ENCODE peak calls at places on chromosomes 13 and 19, in six cellular contexts. P is ascending aorta, F is heart right ventricle, B is NB4, S is Karpas-422, G is transverse colon. M is an unnamed sample.

GRCh38 chr13:88395804-88396203 is 724.6 kb downstream of the SLITRK5 start:
- DNase-seq in P (no peak), F (no peak), B (no peak), S (no peak), G (no peak), M (no peak)

GRCh38 chr13:27339299-27339698 is 68.7 kb downstream of the RASL11A start:
- DNase-seq in P (no peak), F (no peak), B (peak; percentile 77), S (peak; percentile 81), G (peak; percentile 44), M (peak; percentile 81)

GRCh38 chr13:90947976-90948375 is 399.5 kb upstream of the MIR17HG start:
- DNase-seq in P (no peak), F (no peak), B (no peak), S (no peak), G (no peak), M (no peak)

GRCh38 chr13:112869202-112870061 is 99.6 kb upstream of the MCF2L start:
- DNase-seq in P (peak; percentile 49), F (no peak), B (no peak), S (no peak), G (no peak), M (peak; percentile 40)

GRCh38 chr13:109803822-109804221 is 17.4 kb upstream of the IRS2 start:
- DNase-seq in P (no peak), F (no peak), B (no peak), S (no peak), G (no peak), M (no peak)

GRCh38 chr13:93716623-93717022 is 490.0 kb downstream of the GPC6 start:
- DNase-seq in P (no peak), F (no peak), B (no peak), S (no peak), G (no peak), M (no peak)

GRCh38 chr19:18401580-18402112 is 4.2 kb upstream of the LRRC25 start:
- DNase-seq in P (peak; percentile 80), F (peak; percentile 66), B (peak; percentile 98), S (peak; percentile 91), G (peak; percentile 85), M (peak; percentile 81)

GRCh38 chr13:24033527-24034302 is 126.8 kb upstream of the SPATA13 start:
- DNase-seq in P (no peak), F (no peak), B (no peak), S (no peak), G (no peak), M (no peak)

GRCh38 chr19:45599286-45599685 is 2.7 kb downstream of the GPR4 start:
- DNase-seq in P (no peak), F (no peak), B (no peak), S (no peak), G (no peak), M (no peak)

GRCh38 chr13:112783946-112784500 is 94.2 kb downstream of the ATP11A start:
- DNase-seq in P (peak; percentile 19), F (no peak), B (no peak), S (no peak), G (no peak), M (no peak)

GRCh38 chr13:40172149-40172591 is 494.3 kb downstream of the FOXO1 start:
- DNase-seq in P (peak; percentile 61), F (no peak), B (no peak), S (no peak), G (no peak), M (no peak)

GRCh38 chr13:29791508-29791907 is 58.9 kb downstream of the UBL3 start:
- DNase-seq in P (no peak), F (no peak), B (no peak), S (no peak), G (no peak), M (no peak)

GRCh38 chr19:51018745-51019543 is 565 bp downstream of the KLK10 start:
- DNase-seq in P (no peak), F (no peak), B (peak; percentile 57), S (no peak), G (no peak), M (no peak)

GRCh38 chr19:40691421-40692211 is 1.2 kb upstream of the NUMBL start:
- DNase-seq in P (no peak), F (no peak), B (peak; percentile 37), S (peak; percentile 55), G (no peak), M (no peak)

GRCh38 chr13:21933001-21933400 is 262.1 kb downstream of the FGF9 start:
- DNase-seq in P (no peak), F (no peak), B (no peak), S (no peak), G (no peak), M (no peak)

GRCh38 chr19:34734601-34735103 is 609 bp downstream of the ZNF181 start:
- DNase-seq in P (no peak), F (no peak), B (no peak), S (no peak), G (peak; percentile 28), M (no peak)

GRCh38 chr19:41928221-41928683 is at the start of gene ERFL:
- DNase-seq in P (no peak), F (no peak), B (peak; percentile 28), S (peak; percentile 90), G (no peak), M (no peak)

GRCh38 chr13:79081942-79082341 is 324.1 kb downstream of the RBM26 start:
- DNase-seq in P (no peak), F (no peak), B (no peak), S (no peak), G (no peak), M (no peak)
- H3K4me3 ChIP-seq in P (no peak overlapping the region), F (no peak overlapping the region), B (no peak overlapping the region), S (no peak overlapping the region), G (no peak overlapping the region), M (no peak overlapping the region)

GRCh38 chr19:44529541-44529940 is at the start of gene CEACAM20:
- DNase-seq in P (no peak), F (no peak), B (no peak), S (no peak), G (no peak), M (peak; percentile 66)
- H3K4me3 ChIP-seq in P (no peak within 1 kb of the TSS), F (no peak within 1 kb of the TSS), B (no peak within 1 kb of the TSS), S (no peak within 1 kb of the TSS), G (no peak within 1 kb of the TSS), M (peak within 1 kb of the TSS; percentile 42)

GRCh38 chr19:55644842-55645511 is 1.5 kb downstream of the ZNF581 start:
- DNase-seq in P (no peak), F (no peak), B (no peak), S (peak; percentile 83), G (no peak), M (no peak)
- H3K4me3 ChIP-seq in P (no peak overlapping the region), F (no peak overlapping the region), B (peak overlapping the region; percentile 78), S (peak overlapping the region; percentile 95), G (no peak overlapping the region), M (no peak overlapping the region)

GRCh38 chr13:99967498-99967883 is 4.1 kb downstream of the ZIC5 start:
- DNase-seq in P (peak; percentile 1), F (no peak), B (no peak), S (no peak), G (no peak), M (no peak)

GRCh38 chr13:99968521-99969367 is 2.8 kb downstream of the ZIC5 start:
- DNase-seq in P (peak; percentile 60), F (no peak), B (no peak), S (no peak), G (peak; percentile 45), M (peak; percentile 47)

GRCh38 chr13:99969934-99970760 is 1.4 kb downstream of the ZIC5 start:
- DNase-seq in P (no peak), F (no peak), B (peak; percentile 81), S (no peak), G (no peak), M (no peak)

GRCh38 chr13:99969368-99969933 is 2.1 kb downstream of the ZIC5 start:
- DNase-seq in P (no peak), F (no peak), B (no peak), S (no peak), G (no peak), M (no peak)

DNA sequence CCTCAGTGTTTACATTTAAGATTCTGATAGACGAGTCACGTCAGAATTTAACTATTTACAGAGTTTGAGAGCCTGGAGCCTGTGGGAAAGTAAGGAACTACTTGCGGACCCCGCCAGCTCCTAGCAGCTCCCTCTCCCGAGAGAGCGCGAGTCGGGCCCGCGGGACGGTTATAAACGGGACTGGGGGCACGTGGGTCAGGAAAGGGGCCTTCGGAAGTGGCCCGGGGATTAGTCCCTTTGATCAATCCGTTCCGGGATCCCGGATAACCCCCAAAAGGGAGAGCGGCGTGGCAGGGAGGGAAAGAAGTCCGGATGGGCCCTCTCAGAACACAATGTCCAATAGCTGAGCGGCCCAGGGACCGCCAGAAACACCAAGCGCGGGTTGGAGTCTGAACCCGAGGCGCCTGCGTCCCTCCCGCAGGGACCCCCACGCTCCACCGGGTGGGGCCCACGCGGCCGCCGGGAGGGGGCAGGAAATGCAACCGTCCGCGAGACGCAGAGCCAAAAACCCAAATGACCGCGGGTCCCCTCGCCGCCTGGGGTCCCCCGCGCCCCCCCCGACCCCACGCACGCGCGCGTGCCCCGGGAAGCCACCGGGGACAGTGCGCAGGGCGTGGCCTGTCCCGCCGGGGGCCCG is 3.6 kb downstream of the ZIC5 start:
- DNase-seq in P (peak; percentile 43), F (no peak), B (no peak), S (no peak), G (no peak), M (no peak)
- H3K4me3 ChIP-seq in P (peak overlapping the region; percentile 43), F (peak overlapping the region; percentile 25), B (no peak overlapping the region), S (no peak overlapping the region), G (peak overlapping the region; percentile 6), M (peak overlapping the region; percentile 41)

GRCh38 chr19:1234670-1235380 is 3.0 kb downstream of the CBARP start:
- DNase-seq in P (no peak), F (no peak), B (no peak), S (no peak), G (no peak), M (no peak)
- H3K4me3 ChIP-seq in P (no peak overlapping the region), F (no peak overlapping the region), B (no peak overlapping the region), S (no peak overlapping the region), G (no peak overlapping the region), M (no peak overlapping the region)

GRCh38 chr19:46635920-46636761 is at the start of gene GNG8:
- DNase-seq in P (no peak), F (no peak), B (no peak), S (peak; percentile 67), G (no peak), M (no peak)
- H3K4me3 ChIP-seq in P (no peak within 1 kb of the TSS), F (no peak within 1 kb of the TSS), B (no peak within 1 kb of the TSS), S (peak within 1 kb of the TSS; percentile 25), G (no peak within 1 kb of the TSS), M (no peak within 1 kb of the TSS)

GRCh38 chr13:113958373-113958772 is 15.5 kb downstream of the C13orf46 start:
- DNase-seq in P (no peak), F (no peak), B (no peak), S (no peak), G (no peak), M (no peak)
- H3K4me3 ChIP-seq in P (no peak overlapping the region), F (no peak overlapping the region), B (no peak overlapping the region), S (no peak overlapping the region), G (no peak overlapping the region), M (no peak overlapping the region)